ENCODE peak calls at places on chromosomes 7 and 10, in four cellular contexts. S is endodermal cell, W is uterus, A is transverse colon. R is an unnamed sample.

GRCh38 chr7:79691094-79691493 is 237.6 kb upstream of the MAGI2 start:
- DNase-seq in W (no peak), S (no peak), A (no peak), R (no peak)

GRCh38 chr7:105278973-105279687 is 109.6 kb downstream of the SRPK2 start:
- DNase-seq in S (no peak), W (no peak), A (no peak), R (no peak)

GRCh38 chr7:139813141-139813540 is 15.9 kb upstream of the TBXAS1 start:
- DNase-seq in S (no peak), A (no peak), W (no peak), R (no peak)

GRCh38 chr7:157017639-157018327 is 7.3 kb upstream of the MNX1 start:
- DNase-seq in W (no peak), A (no peak), S (peak; percentile 74), R (no peak)

GRCh38 chr7:103348452-103348851 is 1.0 kb downstream of the PSMC2 start:
- DNase-seq in W (no peak), S (no peak), A (no peak), R (no peak)

GRCh38 chr10:3042589-3042988 is 24.8 kb upstream of the PFKP start:
- DNase-seq in W (no peak), A (no peak), S (no peak), R (no peak)

GRCh38 chr7:4241791-4242190 is 440.3 kb upstream of the FOXK1 start:
- DNase-seq in A (no peak), W (no peak), S (peak; percentile 85), R (no peak)

GRCh38 chr10:48782321-48782720 is 97.6 kb downstream of the WDFY4 start:
- DNase-seq in W (no peak), S (peak; percentile 18), A (no peak), R (no peak)

GRCh38 chr7:91367812-91368578 is 103.8 kb downstream of the FZD1 start:
- DNase-seq in A (no peak), S (no peak), W (no peak), R (no peak)

GRCh38 chr10:131022369-131022768 is 289.2 kb downstream of the TCERG1L start:
- DNase-seq in W (no peak), S (no peak), A (no peak), R (no peak)

GRCh38 chr10:87094373-87095240 is at the start of the genes GLUD1 and SHLD2:
- DNase-seq in A (peak; percentile 93), W (peak; percentile 83), S (peak; percentile 96), R (peak; percentile 73)

GRCh38 chr10:35127289-35127891 is 744 bp downstream of the CREM start:
- DNase-seq in S (peak; percentile 82), W (peak; percentile 63), A (peak; percentile 64), R (no peak)

GRCh38 chr7:141444956-141445355 is 106.3 kb upstream of the AGK start:
- DNase-seq in S (no peak), W (no peak), A (no peak), R (no peak)

DNA sequence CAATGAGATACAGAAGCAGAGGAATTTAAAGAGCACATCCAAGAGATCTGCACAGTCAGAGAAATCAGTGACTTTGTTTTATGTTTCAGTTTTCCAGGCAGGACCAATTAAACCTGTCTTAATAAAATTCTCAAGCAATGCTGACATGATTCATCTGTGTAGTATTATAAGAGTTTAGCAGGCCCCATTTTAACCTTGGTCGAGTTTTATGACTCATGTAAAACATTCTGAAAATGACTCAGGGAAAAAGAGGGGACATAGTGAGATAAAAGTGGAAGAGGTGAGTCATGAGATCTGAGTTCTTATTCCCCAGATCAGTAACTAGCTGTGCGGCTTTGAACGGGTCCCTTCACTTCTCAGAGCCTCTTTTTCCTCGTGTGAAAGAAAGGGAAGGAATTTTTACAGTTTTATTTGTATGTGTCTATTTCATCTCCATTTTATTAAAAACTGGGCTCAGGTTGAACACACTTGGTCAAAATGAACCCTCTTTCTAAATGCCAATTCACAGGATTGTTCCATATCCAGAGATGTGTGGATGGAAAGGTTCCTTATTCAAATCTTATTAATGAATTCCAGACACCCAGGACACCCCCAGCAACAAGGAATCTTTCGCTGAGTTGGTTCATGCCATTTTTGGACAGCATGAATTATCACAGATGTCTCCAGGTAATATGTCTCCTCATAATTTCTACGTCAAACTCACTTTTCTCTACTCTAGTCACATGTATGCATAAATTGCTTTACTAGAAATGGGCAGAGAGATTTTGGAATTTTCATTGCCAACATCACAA is 143.2 kb downstream of the JAZF1 start:
- DNase-seq in A (no peak), S (no peak), W (peak; percentile 29), R (no peak)
- H3K27ac ChIP-seq in A (peak overlapping the region; percentile 55), S (no peak overlapping the region), W (peak overlapping the region; percentile 77), R (no peak overlapping the region)

GRCh38 chr7:100890640-100891521 is 1.4 kb upstream of the UFSP1 start:
- DNase-seq in S (peak; percentile 79), W (no peak), A (no peak), R (no peak)
- H3K4me1 ChIP-seq in S (peaks cover 2% of the 10 kb centered on the region), W (peaks cover 24% of the 10 kb centered on the region), A (peaks cover 47% of the 10 kb centered on the region), R (peaks cover 2% of the 10 kb centered on the region)

DNA sequence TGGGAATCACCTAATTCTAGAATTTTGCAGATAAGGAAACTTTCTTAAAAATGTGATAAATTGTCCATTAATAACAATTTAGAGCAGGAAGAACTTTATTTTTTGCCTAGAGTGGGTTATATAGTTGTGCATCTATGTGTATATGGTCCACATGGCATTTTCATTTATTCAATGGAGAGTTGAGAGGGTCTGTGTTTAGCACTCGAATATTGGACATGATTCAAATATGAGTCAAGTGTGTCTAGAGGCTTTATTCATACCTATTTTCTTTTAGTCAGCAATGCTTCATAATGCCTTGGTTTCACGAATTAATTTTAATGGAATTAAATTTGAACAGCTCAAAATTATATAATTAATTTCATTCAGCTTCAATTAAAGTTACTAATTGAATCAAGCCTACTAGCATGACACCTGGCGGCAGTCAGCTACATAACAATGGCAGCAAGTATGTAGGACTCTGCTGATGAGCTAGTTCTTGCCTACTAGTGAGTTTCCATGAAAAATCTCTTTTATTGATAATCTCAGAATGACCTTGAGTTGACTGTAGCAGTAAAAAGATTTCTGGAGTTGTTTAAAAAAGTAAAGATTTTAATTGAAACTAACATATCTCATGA is 17.7 kb downstream of the MDFIC start:
- DNase-seq in S (no peak), W (no peak), A (no peak), R (no peak)
- H3K4me3 ChIP-seq in S (no peak overlapping the region), W (no peak overlapping the region), A (no peak overlapping the region), R (no peak overlapping the region)

GRCh38 chr10:79222186-79222585 is 125.1 kb upstream of the PPIF start:
- DNase-seq in S (no peak), A (no peak), W (no peak), R (no peak)

GRCh38 chr10:79223346-79224048 is 123.8 kb upstream of the PPIF start:
- DNase-seq in W (peak; percentile 95), S (peak; percentile 69), A (peak; percentile 51), R (no peak)

GRCh38 chr10:79224263-79224949 is 122.9 kb upstream of the PPIF start:
- DNase-seq in S (no peak), W (no peak), A (no peak), R (no peak)

GRCh38 chr10:79221110-79222051 is 125.9 kb upstream of the PPIF start:
- DNase-seq in S (no peak), W (peak; percentile 92), A (peak; percentile 44), R (no peak)

DNA sequence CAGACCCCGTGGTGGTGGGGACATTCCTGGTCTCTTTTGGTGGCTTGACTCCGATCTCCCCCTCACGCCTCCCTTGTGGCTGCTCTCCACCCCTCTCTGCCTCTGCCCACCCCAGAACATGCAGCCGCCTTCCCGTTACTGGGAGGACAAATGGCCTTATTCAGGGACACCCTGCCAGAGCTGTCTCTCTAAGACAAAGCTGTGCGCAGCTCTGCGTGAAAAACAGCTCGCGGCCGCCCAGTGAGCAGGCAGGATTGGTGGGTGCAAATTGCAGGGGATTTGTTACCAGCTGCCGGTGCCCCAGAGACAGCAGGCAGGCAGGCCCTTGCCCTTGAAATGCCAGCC is 124.3 kb upstream of the PPIF start:
- DNase-seq in S (peak; percentile 60), W (no peak), A (no peak), R (no peak)
- H3K27ac ChIP-seq in S (peak overlapping the region; percentile 72), W (peak overlapping the region; percentile 89), A (peak overlapping the region; percentile 65), R (no peak overlapping the region)

GRCh38 chr7:100680589-100681271 is 7.2 kb downstream of the GNB2 start:
- DNase-seq in W (peak; percentile 41), S (no peak), A (peak; percentile 11), R (no peak)

GRCh38 chr7:100678291-100678984 is 4.9 kb downstream of the GNB2 start:
- DNase-seq in A (peak; percentile 8), W (peak; percentile 41), S (no peak), R (no peak)

GRCh38 chr7:100681491-100682227 is 8.1 kb downstream of the GNB2 start:
- DNase-seq in S (no peak), W (peak; percentile 19), A (peak; percentile 6), R (no peak)

GRCh38 chr7:100679129-100679926 is 5.8 kb downstream of the GNB2 start:
- DNase-seq in A (peak; percentile 11), S (no peak), W (no peak), R (no peak)

GRCh38 chr7:100679927-100680588 is 6.5 kb downstream of the GNB2 start:
- DNase-seq in S (no peak), W (peak; percentile 70), A (peak; percentile 14), R (no peak)
- H3K4me1 ChIP-seq in S (no peaks in the 10 kb centered on the region), W (no peaks in the 10 kb centered on the region), A (peaks cover 13% of the 10 kb centered on the region), R (no peaks in the 10 kb centered on the region)

DNA sequence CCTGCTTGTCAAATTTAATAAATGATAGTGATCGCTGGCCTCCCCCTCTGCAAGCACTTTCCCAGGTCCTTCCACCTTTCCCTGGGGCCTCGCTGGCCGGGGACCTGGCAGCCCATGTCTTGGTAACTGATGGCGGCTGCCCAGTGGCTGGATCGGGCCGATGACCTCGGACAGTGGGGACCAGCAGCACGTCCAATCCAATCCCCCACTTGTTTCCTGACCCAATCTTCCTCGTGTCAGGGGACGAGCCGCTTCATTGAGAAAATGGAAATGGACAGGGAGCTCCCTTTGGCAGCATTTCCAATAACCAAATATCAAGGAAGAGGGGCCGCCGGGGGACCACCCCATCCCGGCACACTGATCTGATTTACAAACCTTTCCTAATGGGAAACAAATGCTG is 17.2 kb downstream of the EBF3 start:
- DNase-seq in A (no peak), W (no peak), S (no peak), R (no peak)
- H3K4me3 ChIP-seq in A (no peak overlapping the region), W (no peak overlapping the region), S (no peak overlapping the region), R (no peak overlapping the region)

R was measured in iPS DF 6.9.